ENCODE peak calls at places on chromosomes 12 and 14, in six cellular contexts. R is IMR-90, C is H1, Q is HepG2, T is K562, Y is GM12878. L is an unnamed sample. For H3K36me3, the result is how much of the 10 kb centered on the place peaks cover.

GRCh38 chr12:450438-450837 is 9.3 kb upstream of the B4GALNT3 start:
- DNase-seq in Q (no peak), T (peak), Y (no peak), C (no peak), R (no peak), L (no peak)

GRCh38 chr12:96425321-96425720 is 25.1 kb upstream of the CDK17 start:
- DNase-seq in Q (no peak), C (no peak), T (no peak), Y (no peak), R (peak), L (no peak)

GRCh38 chr12:131151558-131152345 is 198.0 kb downstream of the ADGRD1 start:
- DNase-seq in R (no peak), T (no peak), Q (no peak), Y (no peak), C (no peak), L (no peak)

GRCh38 chr14:103859416-103860202 is 12.2 kb upstream of the PPP1R13B start:
- DNase-seq in Y (no peak), R (no peak), Q (no peak), T (no peak), C (no peak), L (no peak)

GRCh38 chr14:35385042-35385839 is 19.3 kb downstream of the NFKBIA start:
- DNase-seq in T (peak), R (peak), C (no peak), Q (peak), Y (no peak), L (no peak)

GRCh38 chr12:89263874-89264273 is 88.4 kb downstream of the DUSP6 start:
- DNase-seq in R (no peak), T (no peak), C (no peak), Y (no peak), Q (no peak), L (no peak)

GRCh38 chr12:40225984-40226602 is 1.3 kb downstream of the LRRK2 start:
- DNase-seq in T (no peak), R (no peak), Y (peak), C (no peak), Q (no peak), L (no peak)

GRCh38 chr12:131088701-131089525 is 135.2 kb downstream of the ADGRD1 start:
- DNase-seq in T (no peak), C (no peak), Y (no peak), Q (no peak), R (no peak), L (no peak)

GRCh38 chr14:70254476-70254961 is 65.8 kb upstream of the SLC8A3 start:
- DNase-seq in C (peak), Y (no peak), Q (peak), R (peak), T (peak), L (no peak)

GRCh38 chr12:99985129-99985570 is 414 bp upstream of the ANKS1B start:
- DNase-seq in Q (no peak), C (no peak), Y (no peak), R (no peak), T (no peak), L (no peak)

GRCh38 chr14:96525452-96525851 is 23.3 kb downstream of the PAPOLA start:
- DNase-seq in Q (no peak), R (no peak), T (no peak), Y (no peak), C (no peak), L (no peak)
- H3K36me3 ChIP-seq in Q (half or more), R (under half), T (half or more), Y (under half), C (under half), L (under half)

GRCh38 chr14:60102389-60102788 is 10.7 kb downstream of the PCNX4 start:
- DNase-seq in Y (no peak), R (peak), C (no peak), Q (no peak), T (no peak), L (no peak)

GRCh38 chr14:60111732-60112131 is 20.0 kb downstream of the PCNX4 start:
- DNase-seq in Q (no peak), Y (no peak), R (no peak), C (no peak), T (no peak), L (no peak)

GRCh38 chr14:60101801-60102200 is 10.1 kb downstream of the PCNX4 start:
- DNase-seq in Q (no peak), T (no peak), R (peak), C (no peak), Y (no peak), L (no peak)

GRCh38 chr14:60106341-60106740 is 14.6 kb downstream of the PCNX4 start:
- DNase-seq in R (peak), Y (no peak), T (no peak), C (no peak), Q (no peak), L (no peak)
- TF ChIP-seq CEBPB in R (no peak), Y (no peak), T (no peak), C (no peak), Q (no peak), L (no peak)

DNA sequence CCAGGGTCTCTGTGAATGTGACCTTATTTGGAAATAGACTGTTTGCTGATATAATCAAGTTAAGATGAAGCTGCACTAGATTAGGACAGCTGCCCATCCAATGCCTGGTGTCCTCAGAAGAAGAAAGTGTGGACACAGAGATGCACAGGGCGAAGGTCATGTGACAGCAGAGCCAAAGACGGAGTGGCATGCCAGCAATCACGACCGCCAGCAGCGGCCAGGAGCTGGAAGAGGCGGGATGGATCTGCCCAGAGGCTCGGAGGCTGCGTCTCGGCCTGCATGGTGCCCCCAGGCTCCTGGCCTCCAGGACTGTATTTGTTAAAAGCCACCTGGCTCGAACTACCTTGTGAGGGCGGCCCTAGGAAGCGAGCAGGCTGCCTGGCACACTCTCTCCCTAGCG is 76.5 kb downstream of the RFLNA start:
- DNase-seq in R (no peak), Y (no peak), Q (no peak), T (no peak), C (no peak), L (no peak)
- H3K36me3 ChIP-seq in R (half or more), Y (under half), Q (under half), T (under half), C (under half), L (under half)

GRCh38 chr14:105493921-105494605 is 3.0 kb downstream of the TEDC1 start:
- DNase-seq in C (no peak), Y (no peak), T (no peak), Q (no peak), R (no peak), L (no peak)

GRCh38 chr14:105495990-105496830 is 5.2 kb downstream of the TEDC1 start:
- DNase-seq in Q (peak), T (no peak), R (no peak), C (no peak), Y (no peak), L (no peak)

GRCh38 chr14:105494606-105494929 is 3.5 kb downstream of the TEDC1 start:
- DNase-seq in C (no peak), R (no peak), T (no peak), Y (no peak), Q (no peak), L (no peak)

GRCh38 chr14:105496831-105497591 is 6.0 kb downstream of the TEDC1 start:
- DNase-seq in C (no peak), R (no peak), Q (no peak), T (no peak), Y (no peak), L (no peak)

GRCh38 chr14:105495101-105495989 is 4.3 kb downstream of the TEDC1 start:
- DNase-seq in Q (no peak), Y (no peak), R (no peak), C (no peak), T (no peak), L (no peak)
- TF ChIP-seq CEBPB in Q (no peak), Y (no peak), R (no peak), C (no peak), T (no peak), L (no peak)

DNA sequence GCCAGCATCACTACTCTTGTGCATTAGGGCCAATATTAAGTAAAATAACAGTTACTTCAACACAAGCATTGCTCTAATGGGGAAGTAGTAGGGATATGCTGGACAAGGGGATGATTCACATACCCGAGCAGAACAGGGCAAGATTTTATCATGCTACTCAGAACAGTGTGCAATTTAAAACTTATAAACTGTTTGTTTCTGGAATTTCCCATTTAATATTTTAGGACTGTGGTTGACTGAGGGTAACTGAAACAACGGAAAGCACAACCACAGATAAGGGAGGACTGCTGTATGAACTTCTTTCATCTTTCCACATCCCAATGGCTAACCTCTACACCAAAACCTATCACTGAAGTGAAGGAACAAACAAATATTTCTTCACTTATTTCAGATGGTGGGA is 36.8 kb downstream of the SARNP start:
- DNase-seq in R (peak), Q (no peak), Y (no peak), C (no peak), T (no peak), L (no peak)
- H3K36me3 ChIP-seq in R (under half), Q (half or more), Y (under half), C (under half), T (half or more), L (under half)

DNA sequence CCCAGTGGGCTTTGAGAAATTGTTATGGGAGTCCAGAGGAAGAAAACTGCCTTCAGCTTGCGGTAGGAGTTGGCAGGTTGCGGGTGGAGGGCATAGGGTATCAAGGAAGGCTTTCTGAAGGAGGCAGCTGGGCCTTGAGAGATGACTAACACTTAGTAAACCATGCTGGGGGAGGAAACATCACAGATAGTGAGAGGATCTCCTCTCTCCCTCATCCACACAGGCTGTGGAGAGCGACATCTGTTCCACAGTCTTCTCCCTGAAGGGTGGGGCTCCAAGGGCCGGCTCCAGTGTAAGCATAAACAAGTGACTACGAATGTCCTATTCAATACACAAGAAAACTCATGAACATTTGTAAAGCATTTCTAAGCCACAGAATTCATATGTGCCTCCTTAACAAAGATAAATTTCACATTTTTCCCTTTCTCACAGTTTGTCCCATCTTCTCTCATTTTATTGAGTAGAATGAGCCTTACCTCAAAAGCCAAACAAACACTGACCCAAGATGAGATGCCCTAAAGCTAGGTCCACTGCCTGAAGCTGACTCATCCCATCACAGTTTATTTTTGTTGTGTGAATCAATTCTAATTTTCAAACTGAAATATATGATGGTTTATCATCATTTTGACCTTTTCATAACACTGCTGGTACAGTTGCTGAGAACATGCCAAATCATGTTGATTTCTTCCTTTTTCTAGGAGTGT is 227.9 kb downstream of the SLC25A21 start:
- DNase-seq in R (peak), T (no peak), C (no peak), Y (no peak), Q (no peak), L (no peak)
- TF ChIP-seq CEBPB in R (no peak), T (no peak), C (no peak), Y (no peak), Q (no peak), L (no peak)

GRCh38 chr12:109256011-109256410 is 53.1 kb downstream of the FOXN4 start:
- DNase-seq in T (no peak), C (no peak), Q (no peak), R (no peak), Y (no peak), L (no peak)

GRCh38 chr12:109259545-109259895 is 49.6 kb downstream of the FOXN4 start:
- DNase-seq in C (no peak), Q (no peak), R (no peak), Y (no peak), T (no peak), L (no peak)

GRCh38 chr12:109258607-109259544 is 50.2 kb downstream of the FOXN4 start:
- DNase-seq in R (no peak), C (no peak), Y (no peak), T (no peak), Q (no peak), L (no peak)

GRCh38 chr12:109255377-109255776 is 53.7 kb downstream of the FOXN4 start:
- DNase-seq in T (no peak), C (no peak), R (peak), Q (peak), Y (no peak), L (no peak)

DNA sequence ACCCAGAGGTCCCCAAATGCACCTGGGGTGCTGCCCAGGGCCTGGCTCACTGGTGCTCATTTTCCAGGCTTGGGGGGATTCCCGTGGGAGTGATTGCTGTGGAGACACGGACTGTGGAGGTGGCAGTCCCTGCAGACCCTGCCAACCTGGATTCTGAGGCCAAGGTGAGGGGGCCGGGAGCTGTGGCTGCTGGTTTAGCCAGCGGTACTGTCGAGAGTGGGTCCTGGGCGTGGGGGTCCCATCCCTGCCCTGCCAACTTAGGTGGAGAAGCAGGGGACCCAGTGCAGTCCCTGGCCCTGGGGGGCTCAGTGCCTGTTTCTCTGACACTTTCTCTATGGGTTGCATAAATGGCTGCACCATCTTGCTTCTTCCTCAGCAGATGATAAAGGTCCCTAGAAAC is 50.9 kb downstream of the FOXN4 start:
- DNase-seq in Q (no peak), C (no peak), R (no peak), T (no peak), Y (no peak), L (no peak)
- H3K36me3 ChIP-seq in Q (under half), C (under half), R (under half), T (under half), Y (under half), L (under half)

DNA sequence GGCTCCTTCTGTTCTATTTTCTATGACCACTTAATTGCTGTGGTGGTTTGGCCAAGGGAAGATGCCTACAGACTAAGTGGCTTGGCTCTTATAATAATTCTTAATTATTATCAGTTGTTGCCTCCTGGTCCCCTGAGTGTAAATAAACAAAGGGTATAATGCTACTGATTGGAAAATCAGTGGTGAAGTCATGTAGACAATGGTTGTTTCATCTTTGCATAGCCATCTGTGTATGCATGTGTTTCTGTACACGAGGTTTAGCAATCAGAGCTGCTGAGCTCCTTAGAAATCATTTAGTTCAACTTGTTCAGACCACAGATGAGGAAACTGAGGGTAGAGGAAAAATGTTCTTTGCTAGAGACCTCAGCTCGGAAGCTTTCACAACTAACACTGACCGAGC is 152.2 kb downstream of the STXBP6 start:
- DNase-seq in R (no peak), Y (no peak), Q (no peak), T (no peak), C (no peak), L (no peak)
- TF ChIP-seq CEBPB in R (no peak), Y (no peak), Q (no peak), T (no peak), C (no peak), L (no peak)

GRCh38 chr12:128816643-128816920 is 7.2 kb downstream of the SLC15A4 start:
- DNase-seq in T (no peak), C (no peak), R (no peak), Q (no peak), Y (no peak), L (no peak)
- H3K36me3 ChIP-seq in T (half or more), C (under half), R (under half), Q (under half), Y (under half), L (under half)

GRCh38 chr12:49609875-49610154 is 4.4 kb upstream of the FAM186B start:
- DNase-seq in Y (no peak), C (no peak), T (no peak), Q (no peak), R (peak), L (no peak)
- TF ChIP-seq CEBPB in Y (no peak), C (no peak), T (no peak), Q (no peak), R (no peak), L (no peak)